ENCODE peak calls at places on chromosomes 2 and 18, in seven cellular contexts. P, K, N, L, Z, I and G are unnamed samples.

GRCh38 chr18:24209558-24209957 is 70.7 kb downstream of the CABYR start:
- DNase-seq in P (no peak), K (no peak), N (peak; percentile 35), L (no peak), Z (no peak), I (no peak), G (no peak)

GRCh38 chr18:45793295-45793965 is 32.0 kb upstream of the SIGLEC15 start:
- DNase-seq in P (no peak), K (no peak), N (peak; percentile 89), L (peak; percentile 81), Z (peak; percentile 81), I (peak; percentile 90), G (peak; percentile 81)

GRCh38 chr18:41146301-41146700 is 808.7 kb upstream of the PIK3C3 start:
- DNase-seq in P (no peak), K (no peak), N (no peak), L (no peak), Z (no peak), I (no peak), G (no peak)

GRCh38 chr18:13011719-13012118 is 20.6 kb downstream of the CEP192 start:
- DNase-seq in P (no peak), K (no peak), N (peak; percentile 4), L (no peak), Z (no peak), I (no peak), G (no peak)

GRCh38 chr2:82109418-82109817 is 1804.9 kb upstream of the LRRTM1 start:
- DNase-seq in P (no peak), K (no peak), N (no peak), L (no peak), Z (no peak), I (no peak), G (no peak)

GRCh38 chr2:55511508-55512124 is 7.9 kb upstream of the CFAP36 start:
- DNase-seq in P (peak; percentile 7), K (no peak), N (peak; percentile 43), L (no peak), Z (peak; percentile 67), I (peak; percentile 56), G (peak; percentile 53)

GRCh38 chr18:27144672-27145071 is 40.4 kb downstream of the CHST9 start:
- DNase-seq in P (no peak), K (no peak), N (no peak), L (no peak), Z (no peak), I (no peak), G (no peak)

GRCh38 chr2:142874293-142874814 is 3.1 kb upstream of the KYNU start:
- DNase-seq in P (no peak), K (no peak), N (peak; percentile 82), L (peak; percentile 62), Z (peak; percentile 90), I (peak; percentile 94), G (peak; percentile 85)

GRCh38 chr2:3357926-3358325 is 19.7 kb downstream of the EIPR1 start:
- DNase-seq in P (no peak), K (no peak), N (no peak), L (no peak), Z (no peak), I (no peak), G (no peak)

GRCh38 chr2:230067990-230068657 is 600 bp downstream of the SLC16A14 start:
- DNase-seq in P (no peak), K (peak; percentile 21), N (peak; percentile 51), L (no peak), Z (peak; percentile 19), I (peak; percentile 21), G (peak; percentile 37)

GRCh38 chr2:112648081-112648480 is 2.3 kb downstream of the SLC20A1 start:
- DNase-seq in P (no peak), K (no peak), N (no peak), L (no peak), Z (no peak), I (no peak), G (no peak)

GRCh38 chr18:31199190-31199769 is 36.6 kb upstream of the DSC1 start:
- DNase-seq in P (no peak), K (no peak), N (peak; percentile 39), L (no peak), Z (peak; percentile 16), I (no peak), G (no peak)

GRCh38 chr18:24228661-24229053 is 89.8 kb downstream of the CABYR start:
- DNase-seq in P (no peak), K (no peak), N (peak; percentile 46), L (no peak), Z (no peak), I (no peak), G (no peak)

GRCh38 chr2:241315879-241316700 is at the start of gene SEPTIN2:
- DNase-seq in P (peak; percentile 72), K (peak; percentile 63), N (peak; percentile 52), L (no peak), Z (peak; percentile 53), I (peak; percentile 60), G (peak; percentile 74)

GRCh38 chr18:66603941-66604627 is at the start of gene CDH19:
- DNase-seq in P (no peak), K (no peak), N (no peak), L (no peak), Z (peak; percentile 45), I (no peak), G (no peak)

GRCh38 chr18:64127172-64127571 is 21.7 kb downstream of the LINC00305 start:
- DNase-seq in P (no peak), K (no peak), N (no peak), L (no peak), Z (no peak), I (no peak), G (no peak)

GRCh38 chr18:61765097-61765496 is 127.7 kb downstream of the RNF152 start:
- DNase-seq in P (no peak), K (no peak), N (peak; percentile 94), L (peak; percentile 60), Z (peak; percentile 52), I (peak; percentile 79), G (peak; percentile 26)

GRCh38 chr2:108236676-108237335 is 3.0 kb upstream of the SULT1C3 start:
- DNase-seq in P (no peak), K (no peak), N (no peak), L (no peak), Z (no peak), I (no peak), G (no peak)

GRCh38 chr2:172091626-172092566 is 6.6 kb downstream of the DLX1 start:
- DNase-seq in P (no peak), K (no peak), N (no peak), L (no peak), Z (no peak), I (no peak), G (no peak)

GRCh38 chr2:240438810-240439697 is 3.6 kb downstream of the GPC1 start:
- DNase-seq in P (no peak), K (no peak), N (no peak), L (no peak), Z (no peak), I (no peak), G (no peak)

GRCh38 chr2:135815269-135815668 is 21.7 kb downstream of the LCT start:
- DNase-seq in P (no peak), K (no peak), N (no peak), L (no peak), Z (no peak), I (no peak), G (no peak)

GRCh38 chr18:55879331-55879730 is 291.3 kb upstream of the TCF4 start:
- DNase-seq in P (no peak), K (no peak), N (peak; percentile 77), L (no peak), Z (no peak), I (peak; percentile 16), G (peak; percentile 29)

GRCh38 chr18:55880617-55881016 is 292.6 kb upstream of the TCF4 start:
- DNase-seq in P (no peak), K (no peak), N (no peak), L (no peak), Z (no peak), I (no peak), G (no peak)

GRCh38 chr18:55886886-55887285 is 298.9 kb upstream of the TCF4 start:
- DNase-seq in P (no peak), K (no peak), N (no peak), L (no peak), Z (no peak), I (no peak), G (no peak)

GRCh38 chr18:55884498-55884897 is 296.5 kb upstream of the TCF4 start:
- DNase-seq in P (no peak), K (no peak), N (no peak), L (no peak), Z (no peak), I (no peak), G (no peak)
- TF ChIP-seq CTCF in P (no peak), K (no peak), N (no peak), L (no peak), Z (no peak), I (no peak), G (no peak)

DNA sequence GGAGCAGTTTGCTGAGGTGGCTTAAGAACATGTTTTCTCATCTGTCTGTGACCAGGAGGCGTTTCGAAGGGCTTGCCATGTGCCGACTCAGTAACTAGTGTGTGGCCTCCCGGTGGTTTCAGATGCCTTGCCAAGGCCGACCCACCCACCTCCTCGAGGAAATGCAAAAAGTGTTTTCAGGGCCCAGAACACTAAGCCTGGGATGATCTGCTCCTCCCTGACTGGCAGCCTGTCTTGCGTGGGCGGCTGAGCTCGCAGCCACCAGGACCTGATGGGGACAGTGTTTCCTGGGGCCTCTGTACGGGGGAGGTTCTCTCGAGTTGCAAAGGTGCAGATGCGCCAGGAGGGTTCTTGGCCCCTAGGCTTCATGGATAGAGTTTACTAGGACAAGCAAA is 85.2 kb downstream of the GLI2 start:
- DNase-seq in P (no peak), K (no peak), N (peak; percentile 87), L (no peak), Z (peak; percentile 55), I (peak; percentile 55), G (peak; percentile 77)
- H3K4me3 ChIP-seq in P (no peak overlapping the region), K (no peak overlapping the region), N (peak overlapping the region; percentile 33), L (peak overlapping the region; percentile 13), Z (no peak overlapping the region), I (no peak overlapping the region), G (no peak overlapping the region)

DNA sequence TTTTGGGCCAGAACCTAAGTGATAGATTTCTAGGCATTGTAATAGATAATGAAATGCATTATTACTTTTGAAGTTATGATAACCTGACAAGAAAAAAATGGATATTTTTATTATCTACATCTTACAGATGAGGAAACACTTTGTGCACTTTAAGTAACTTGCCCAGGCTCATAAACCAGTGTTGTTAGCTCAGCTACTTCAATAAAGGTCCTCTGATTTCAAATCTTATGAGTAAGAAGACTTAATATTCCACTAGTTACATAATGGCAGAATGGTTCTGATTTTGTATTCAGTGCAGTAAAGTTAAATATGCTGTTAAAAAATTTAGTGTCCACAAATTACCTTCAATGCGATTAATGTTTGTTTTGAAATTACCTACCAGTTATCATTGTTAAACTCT is 199.0 kb downstream of the BABAM2 start:
- DNase-seq in P (no peak), K (no peak), N (no peak), L (no peak), Z (no peak), I (no peak), G (no peak)
- TF ChIP-seq CTCF in P (no peak), K (no peak), N (no peak), L (no peak), Z (no peak), I (no peak), G (no peak)

DNA sequence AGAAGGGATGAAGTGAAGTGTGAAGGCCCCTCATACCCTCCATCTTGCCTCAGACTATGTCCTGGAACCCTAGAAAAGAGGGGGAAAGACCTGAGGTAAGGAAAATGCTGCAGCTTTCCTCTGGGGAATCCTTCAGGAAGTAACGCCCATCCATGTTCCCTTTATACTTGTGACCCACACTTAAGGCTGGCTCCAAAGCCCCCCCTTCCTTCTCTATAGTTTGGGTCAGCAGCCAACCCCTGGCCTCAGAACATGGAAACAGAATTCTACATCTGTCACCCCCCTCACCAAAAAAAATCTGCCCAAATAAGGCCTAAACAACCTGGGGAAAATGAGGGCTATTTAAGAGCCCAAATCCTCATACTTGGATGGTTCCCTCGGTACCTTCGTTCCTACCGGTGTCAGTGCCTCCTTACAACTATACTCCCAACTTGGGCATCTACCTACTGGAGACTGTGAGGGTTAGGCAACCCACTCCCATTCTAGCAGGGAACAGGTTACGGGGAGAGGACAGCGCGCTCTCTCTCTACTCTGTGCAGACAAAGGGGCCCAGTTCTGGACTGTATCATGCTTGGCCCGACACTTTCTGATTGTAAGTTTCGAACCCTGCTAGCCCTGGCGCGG is 689 bp downstream of the OST4 start:
- DNase-seq in P (no peak), K (no peak), N (no peak), L (no peak), Z (no peak), I (no peak), G (no peak)
- H3K4me3 ChIP-seq in P (peak overlapping the region; percentile 93), K (peak overlapping the region; percentile 84), N (peak overlapping the region; percentile 94), L (peak overlapping the region; percentile 67), Z (peak overlapping the region; percentile 98), I (peak overlapping the region; percentile 98), G (peak overlapping the region; percentile 99)